ENCODE peak calls at places on chromosomes 5 and 9, in four cellular contexts. E is coronary artery; B is activated T-helper 1 cell treated with anti-CD3 and anti-CD28 coated beads, Interleukin-12 subunit alpha, Interleukin-12 subunit beta, Interleukin-2, Interleukin-4 antibody, amounts not matched to agents 30 ng/mL and 10 ng/mL and 1 ng/mL, durations not matched to agents 14 hours and 24 hours and 36 hours; P is ureter. G is an unnamed sample.

GRCh38 chr5:135013947-135014570 is 20.0 kb downstream of the PITX1 start:
- DNase-seq in P (peak), E (peak), B (no peak), G (no peak)

GRCh38 chr5:1139806-1140187 is 27.9 kb upstream of the SLC12A7 start:
- DNase-seq in P (no peak), E (no peak), B (no peak), G (no peak)

GRCh38 chr5:95723632-95724369 is 7.3 kb upstream of the RHOBTB3 start:
- DNase-seq in P (peak), B (no peak), E (no peak), G (no peak)

GRCh38 chr5:158560170-158560569 is 539.5 kb downstream of the EBF1 start:
- DNase-seq in P (no peak), E (no peak), B (no peak), G (no peak)

GRCh38 chr5:158320934-158321333 is 462.0 kb upstream of the CLINT1 start:
- DNase-seq in P (no peak), B (no peak), E (no peak), G (no peak)

GRCh38 chr5:54296386-54296785 is 14.0 kb downstream of the ARL15 start:
- DNase-seq in B (no peak), E (no peak), P (no peak), G (no peak)

GRCh38 chr5:150206076-150206779 is 16.4 kb downstream of the SLC6A7 start:
- DNase-seq in P (no peak), B (no peak), E (no peak), G (no peak)

GRCh38 chr5:173919443-173919842 is 31.3 kb downstream of the CPEB4 start:
- DNase-seq in B (no peak), E (no peak), P (no peak), G (no peak)

GRCh38 chr5:15785636-15786035 is 285.7 kb downstream of the FBXL7 start:
- DNase-seq in B (no peak), E (no peak), P (no peak), G (no peak)

GRCh38 chr9:33221568-33221884 is 18.4 kb upstream of the SPINK4 start:
- DNase-seq in P (no peak), E (no peak), B (no peak), G (no peak)

GRCh38 chr9:12880406-12881016 is 105.7 kb downstream of the LURAP1L start:
- DNase-seq in E (no peak), B (no peak), P (no peak), G (no peak)

GRCh38 chr9:97511762-97512429 is 10.4 kb downstream of the TMOD1 start:
- DNase-seq in B (no peak), E (no peak), P (peak), G (no peak)

GRCh38 chr9:86141843-86142242 is 42.5 kb upstream of the GOLM1 start:
- DNase-seq in P (no peak), E (no peak), B (no peak), G (no peak)

GRCh38 chr5:150134198-150134588 is 21.5 kb downstream of the PDGFRB start:
- DNase-seq in P (no peak), B (no peak), E (no peak), G (no peak)

GRCh38 chr5:531101-531748 is 7.0 kb upstream of the SLC9A3 start:
- DNase-seq in P (no peak), E (no peak), B (no peak), G (no peak)

G was measured in stimulated activated naive CD8-positive, alpha-beta T cell treated with anti-CD3 and anti-CD28 coated beads, Interleukin-15, amount 100 ng/mL, for 72 hours.